ENCODE peak calls at places on chromosomes 4 and X, in eight cellular contexts. One of them, this sample, is unnamed.

GRCh38 chr4:145937021-145937861 is 1.4 kb downstream of the ZNF827 start:
- DNase-seq in lower lobe of right lung: peak; percentile 65
- DNase-seq in mammary epithelial cell: peak; percentile 42
- DNase-seq in cardiac fibroblast: peak; percentile 55
- DNase-seq in tibial nerve: peak; percentile 36
- DNase-seq in fibroblast of mammary gland: peak; percentile 58
- DNase-seq in MCF 10A: peak; percentile 57
- DNase-seq in BJ: no peak
- DNase-seq in this sample: peak; percentile 67

GRCh38 chrX:123184858-123185251 is 777 bp downstream of the GRIA3 start:
- DNase-seq in lower lobe of right lung: no peak
- DNase-seq in mammary epithelial cell: no peak
- DNase-seq in cardiac fibroblast: no peak
- DNase-seq in tibial nerve: no peak
- DNase-seq in fibroblast of mammary gland: peak; percentile 10
- DNase-seq in MCF 10A: no peak
- DNase-seq in BJ: no peak
- DNase-seq in this sample: no peak

GRCh38 chr4:160877087-160877790 is 1286.6 kb downstream of the FSTL5 start:
- DNase-seq in lower lobe of right lung: no peak
- DNase-seq in mammary epithelial cell: no peak
- DNase-seq in cardiac fibroblast: no peak
- DNase-seq in tibial nerve: no peak
- DNase-seq in fibroblast of mammary gland: no peak
- DNase-seq in MCF 10A: peak; percentile 17
- DNase-seq in BJ: no peak
- DNase-seq in this sample: no peak

GRCh38 chr4:122517345-122517744 is 60.8 kb upstream of the IL2 start:
- DNase-seq in lower lobe of right lung: no peak
- DNase-seq in mammary epithelial cell: no peak
- DNase-seq in cardiac fibroblast: no peak
- DNase-seq in tibial nerve: no peak
- DNase-seq in fibroblast of mammary gland: no peak
- DNase-seq in MCF 10A: no peak
- DNase-seq in BJ: no peak
- DNase-seq in this sample: no peak

GRCh38 chr4:89316931-89317366 is 9.3 kb upstream of the GPRIN3 start:
- DNase-seq in lower lobe of right lung: no peak
- DNase-seq in mammary epithelial cell: no peak
- DNase-seq in cardiac fibroblast: peak; percentile 81
- DNase-seq in tibial nerve: no peak
- DNase-seq in fibroblast of mammary gland: peak; percentile 41
- DNase-seq in MCF 10A: peak; percentile 40
- DNase-seq in BJ: no peak
- DNase-seq in this sample: no peak

GRCh38 chr4:2092653-2093000 is 33.5 kb downstream of the NAT8L start:
- DNase-seq in lower lobe of right lung: no peak
- DNase-seq in mammary epithelial cell: no peak
- DNase-seq in cardiac fibroblast: no peak
- DNase-seq in tibial nerve: no peak
- DNase-seq in fibroblast of mammary gland: no peak
- DNase-seq in MCF 10A: no peak
- DNase-seq in BJ: no peak
- DNase-seq in this sample: no peak

GRCh38 chrX:78800114-78800513 is 52.6 kb downstream of the LPAR4 start:
- DNase-seq in lower lobe of right lung: no peak
- DNase-seq in mammary epithelial cell: no peak
- DNase-seq in cardiac fibroblast: no peak
- DNase-seq in tibial nerve: no peak
- DNase-seq in fibroblast of mammary gland: no peak
- DNase-seq in MCF 10A: no peak
- DNase-seq in BJ: no peak
- DNase-seq in this sample: no peak

GRCh38 chrX:24241822-24242648 is 71.8 kb downstream of the SUPT20HL2 start:
- DNase-seq in lower lobe of right lung: no peak
- DNase-seq in mammary epithelial cell: no peak
- DNase-seq in cardiac fibroblast: peak; percentile 54
- DNase-seq in tibial nerve: no peak
- DNase-seq in fibroblast of mammary gland: peak; percentile 63
- DNase-seq in MCF 10A: peak; percentile 58
- DNase-seq in BJ: no peak
- DNase-seq in this sample: no peak

GRCh38 chr4:187307131-187307530 is 583.5 kb upstream of the FAT1 start:
- DNase-seq in lower lobe of right lung: no peak
- DNase-seq in mammary epithelial cell: peak; percentile 79
- DNase-seq in cardiac fibroblast: peak; percentile 28
- DNase-seq in tibial nerve: no peak
- DNase-seq in fibroblast of mammary gland: no peak
- DNase-seq in MCF 10A: no peak
- DNase-seq in BJ: no peak
- DNase-seq in this sample: no peak

GRCh38 chr4:15868065-15868464 is 70.5 kb downstream of the FGFBP1 start:
- DNase-seq in lower lobe of right lung: no peak
- DNase-seq in mammary epithelial cell: no peak
- DNase-seq in cardiac fibroblast: peak; percentile 29
- DNase-seq in tibial nerve: no peak
- DNase-seq in fibroblast of mammary gland: peak; percentile 40
- DNase-seq in MCF 10A: peak; percentile 39
- DNase-seq in BJ: no peak
- DNase-seq in this sample: no peak
- TF ChIP-seq CTCF in lower lobe of right lung: no peak
- TF ChIP-seq CTCF in mammary epithelial cell: no peak
- TF ChIP-seq CTCF in cardiac fibroblast: no peak
- TF ChIP-seq CTCF in tibial nerve: no peak
- TF ChIP-seq CTCF in fibroblast of mammary gland: no peak
- TF ChIP-seq CTCF in MCF 10A: no peak
- TF ChIP-seq CTCF in BJ: no peak
- TF ChIP-seq CTCF in this sample: no peak

DNA sequence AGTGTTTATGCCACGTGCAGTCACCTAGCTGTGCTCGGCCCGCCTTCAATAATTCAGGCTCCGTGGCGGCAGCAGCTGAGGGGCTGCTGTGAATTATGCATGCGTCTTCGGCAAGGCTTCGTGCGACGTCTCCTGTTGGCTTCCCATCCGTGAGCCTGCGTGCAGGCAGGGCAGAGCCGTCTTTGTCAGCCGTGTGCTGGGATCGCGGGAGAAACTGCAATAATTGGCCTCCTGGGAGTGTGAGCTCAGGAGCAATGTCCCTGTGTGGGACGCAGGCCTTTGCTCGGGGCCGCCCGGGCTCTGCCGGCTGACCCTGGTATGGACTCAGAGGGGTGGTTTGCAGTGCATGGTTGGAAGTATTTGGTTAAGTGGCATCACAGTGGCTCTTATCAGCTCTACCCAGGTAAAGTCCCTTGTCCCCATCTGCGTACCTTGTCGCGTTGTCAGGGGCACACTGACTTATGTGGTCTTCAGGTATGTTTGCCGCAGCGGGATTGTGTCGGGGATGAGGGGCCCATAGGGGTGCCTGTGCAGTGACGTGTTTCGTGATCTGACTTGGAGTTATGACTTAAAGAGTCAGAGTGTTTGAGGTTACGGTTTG is 34.5 kb upstream of the HGFAC start:
- DNase-seq in lower lobe of right lung: no peak
- DNase-seq in mammary epithelial cell: no peak
- DNase-seq in cardiac fibroblast: no peak
- DNase-seq in tibial nerve: no peak
- DNase-seq in fibroblast of mammary gland: no peak
- DNase-seq in MCF 10A: no peak
- DNase-seq in BJ: no peak
- DNase-seq in this sample: no peak
- TF ChIP-seq CTCF in lower lobe of right lung: no peak
- TF ChIP-seq CTCF in mammary epithelial cell: no peak
- TF ChIP-seq CTCF in cardiac fibroblast: no peak
- TF ChIP-seq CTCF in tibial nerve: no peak
- TF ChIP-seq CTCF in fibroblast of mammary gland: no peak
- TF ChIP-seq CTCF in MCF 10A: no peak
- TF ChIP-seq CTCF in BJ: no peak
- TF ChIP-seq CTCF in this sample: no peak

DNA sequence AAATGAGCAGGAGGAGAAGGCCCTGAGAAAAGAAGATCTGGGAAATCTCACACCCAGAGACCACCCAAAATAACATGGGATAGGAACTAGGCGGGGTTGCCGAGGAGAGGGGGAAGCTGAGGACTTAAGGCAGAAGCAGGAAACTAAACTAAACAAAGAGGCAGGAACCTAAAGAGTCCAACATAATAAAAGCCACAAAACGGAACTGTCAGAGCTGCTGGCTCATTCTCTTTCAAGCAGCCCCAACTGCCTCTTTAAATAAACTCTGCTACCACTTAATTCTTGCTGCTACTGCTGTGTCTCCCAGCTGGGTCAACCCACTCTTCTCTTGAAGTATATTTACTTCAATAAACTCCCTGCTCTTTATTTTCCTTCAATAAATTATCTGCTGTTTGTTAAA is 44.5 kb downstream of the MAGEB16 start:
- DNase-seq in lower lobe of right lung: no peak
- DNase-seq in mammary epithelial cell: no peak
- DNase-seq in cardiac fibroblast: no peak
- DNase-seq in tibial nerve: no peak
- DNase-seq in fibroblast of mammary gland: no peak
- DNase-seq in MCF 10A: no peak
- DNase-seq in BJ: no peak
- DNase-seq in this sample: no peak
- TF ChIP-seq CTCF in lower lobe of right lung: no peak
- TF ChIP-seq CTCF in mammary epithelial cell: no peak
- TF ChIP-seq CTCF in cardiac fibroblast: no peak
- TF ChIP-seq CTCF in tibial nerve: no peak
- TF ChIP-seq CTCF in fibroblast of mammary gland: no peak
- TF ChIP-seq CTCF in MCF 10A: no peak
- TF ChIP-seq CTCF in BJ: no peak
- TF ChIP-seq CTCF in this sample: no peak

DNA sequence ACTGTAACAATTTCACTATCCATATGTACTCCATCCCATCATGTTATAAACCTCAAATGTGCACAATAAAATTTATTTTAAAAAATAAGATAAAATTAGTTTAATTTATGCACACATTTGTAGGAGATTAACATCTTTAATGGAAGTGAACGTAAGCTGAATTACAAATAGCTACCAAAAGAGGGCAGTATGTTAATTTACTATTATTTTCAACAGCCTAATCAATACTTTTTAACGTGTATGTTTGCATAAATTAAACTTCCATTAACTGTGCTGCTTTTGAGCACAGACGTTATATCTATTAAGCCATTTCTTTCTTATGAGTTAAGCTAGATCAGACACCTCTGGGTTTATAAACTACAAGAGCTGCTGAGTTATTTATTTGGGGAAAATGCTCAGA is 56.5 kb upstream of the PHKA2 start:
- DNase-seq in lower lobe of right lung: no peak
- DNase-seq in mammary epithelial cell: no peak
- DNase-seq in cardiac fibroblast: peak; percentile 8
- DNase-seq in tibial nerve: no peak
- DNase-seq in fibroblast of mammary gland: peak; percentile 4
- DNase-seq in MCF 10A: peak; percentile 9
- DNase-seq in BJ: no peak
- DNase-seq in this sample: no peak
- TF ChIP-seq CTCF in lower lobe of right lung: no peak
- TF ChIP-seq CTCF in mammary epithelial cell: peak; percentile 12
- TF ChIP-seq CTCF in cardiac fibroblast: no peak
- TF ChIP-seq CTCF in tibial nerve: no peak
- TF ChIP-seq CTCF in fibroblast of mammary gland: peak; percentile 31
- TF ChIP-seq CTCF in MCF 10A: peak; percentile 23
- TF ChIP-seq CTCF in BJ: peak; percentile 8
- TF ChIP-seq CTCF in this sample: peak; percentile 43

GRCh38 chr4:99052902-99053301 is 35.7 kb downstream of the ADH5 start:
- DNase-seq in lower lobe of right lung: no peak
- DNase-seq in mammary epithelial cell: no peak
- DNase-seq in cardiac fibroblast: peak; percentile 21
- DNase-seq in tibial nerve: no peak
- DNase-seq in fibroblast of mammary gland: peak; percentile 10
- DNase-seq in MCF 10A: no peak
- DNase-seq in BJ: no peak
- DNase-seq in this sample: no peak
- TF ChIP-seq CTCF in lower lobe of right lung: no peak
- TF ChIP-seq CTCF in mammary epithelial cell: no peak
- TF ChIP-seq CTCF in cardiac fibroblast: no peak
- TF ChIP-seq CTCF in tibial nerve: no peak
- TF ChIP-seq CTCF in fibroblast of mammary gland: no peak
- TF ChIP-seq CTCF in MCF 10A: no peak
- TF ChIP-seq CTCF in BJ: no peak
- TF ChIP-seq CTCF in this sample: no peak

GRCh38 chr4:113762061-113762850 is 718 bp upstream of the CAMK2D start:
- DNase-seq in lower lobe of right lung: peak; percentile 99
- DNase-seq in mammary epithelial cell: peak; percentile 99
- DNase-seq in cardiac fibroblast: peak; percentile 100
- DNase-seq in tibial nerve: peak; percentile 100
- DNase-seq in fibroblast of mammary gland: peak; percentile 100
- DNase-seq in MCF 10A: peak; percentile 99
- DNase-seq in BJ: peak; percentile 96
- DNase-seq in this sample: peak; percentile 99
- TF ChIP-seq CTCF in lower lobe of right lung: no peak
- TF ChIP-seq CTCF in mammary epithelial cell: no peak
- TF ChIP-seq CTCF in cardiac fibroblast: no peak
- TF ChIP-seq CTCF in tibial nerve: peak; percentile 3
- TF ChIP-seq CTCF in fibroblast of mammary gland: no peak
- TF ChIP-seq CTCF in MCF 10A: no peak
- TF ChIP-seq CTCF in BJ: peak; percentile 10
- TF ChIP-seq CTCF in this sample: no peak

GRCh38 chr4:153466637-153467153 is 535 bp downstream of the TMEM131L start:
- DNase-seq in lower lobe of right lung: no peak
- DNase-seq in mammary epithelial cell: no peak
- DNase-seq in cardiac fibroblast: no peak
- DNase-seq in tibial nerve: no peak
- DNase-seq in fibroblast of mammary gland: no peak
- DNase-seq in MCF 10A: no peak
- DNase-seq in BJ: no peak
- DNase-seq in this sample: no peak

GRCh38 chr4:153465145-153465544 is 1.0 kb upstream of the TMEM131L start:
- DNase-seq in lower lobe of right lung: no peak
- DNase-seq in mammary epithelial cell: no peak
- DNase-seq in cardiac fibroblast: peak; percentile 22
- DNase-seq in tibial nerve: no peak
- DNase-seq in fibroblast of mammary gland: no peak
- DNase-seq in MCF 10A: peak; percentile 29
- DNase-seq in BJ: no peak
- DNase-seq in this sample: no peak

GRCh38 chr4:153465922-153466636 is at the start of gene TMEM131L:
- DNase-seq in lower lobe of right lung: peak; percentile 83
- DNase-seq in mammary epithelial cell: peak; percentile 64
- DNase-seq in cardiac fibroblast: peak; percentile 65
- DNase-seq in tibial nerve: peak; percentile 60
- DNase-seq in fibroblast of mammary gland: peak; percentile 47
- DNase-seq in MCF 10A: peak; percentile 66
- DNase-seq in BJ: no peak
- DNase-seq in this sample: peak; percentile 71

GRCh38 chr4:153464068-153464467 is 2.1 kb upstream of the TMEM131L start:
- DNase-seq in lower lobe of right lung: no peak
- DNase-seq in mammary epithelial cell: no peak
- DNase-seq in cardiac fibroblast: peak; percentile 21
- DNase-seq in tibial nerve: no peak
- DNase-seq in fibroblast of mammary gland: no peak
- DNase-seq in MCF 10A: no peak
- DNase-seq in BJ: no peak
- DNase-seq in this sample: no peak

GRCh38 chr4:153465583-153465921 is 608 bp upstream of the TMEM131L start:
- DNase-seq in lower lobe of right lung: peak; percentile 63
- DNase-seq in mammary epithelial cell: peak; percentile 51
- DNase-seq in cardiac fibroblast: peak; percentile 64
- DNase-seq in tibial nerve: peak; percentile 17
- DNase-seq in fibroblast of mammary gland: peak; percentile 59
- DNase-seq in MCF 10A: peak; percentile 51
- DNase-seq in BJ: no peak
- DNase-seq in this sample: peak; percentile 51
- TF ChIP-seq CTCF in lower lobe of right lung: peak; percentile 23
- TF ChIP-seq CTCF in mammary epithelial cell: no peak
- TF ChIP-seq CTCF in cardiac fibroblast: peak; percentile 19
- TF ChIP-seq CTCF in tibial nerve: no peak
- TF ChIP-seq CTCF in fibroblast of mammary gland: peak; percentile 9
- TF ChIP-seq CTCF in MCF 10A: peak; percentile 10
- TF ChIP-seq CTCF in BJ: peak; percentile 37
- TF ChIP-seq CTCF in this sample: peak; percentile 38

GRCh38 chr4:6674500-6675149 is 19.1 kb upstream of the S100P start:
- DNase-seq in lower lobe of right lung: no peak
- DNase-seq in mammary epithelial cell: peak; percentile 70
- DNase-seq in cardiac fibroblast: peak; percentile 31
- DNase-seq in tibial nerve: no peak
- DNase-seq in fibroblast of mammary gland: peak; percentile 42
- DNase-seq in MCF 10A: peak; percentile 71
- DNase-seq in BJ: no peak
- DNase-seq in this sample: no peak
- TF ChIP-seq CTCF in lower lobe of right lung: peak; percentile 41
- TF ChIP-seq CTCF in mammary epithelial cell: peak; percentile 66
- TF ChIP-seq CTCF in cardiac fibroblast: peak; percentile 18
- TF ChIP-seq CTCF in tibial nerve: no peak
- TF ChIP-seq CTCF in fibroblast of mammary gland: peak; percentile 32
- TF ChIP-seq CTCF in MCF 10A: peak; percentile 57
- TF ChIP-seq CTCF in BJ: peak; percentile 35
- TF ChIP-seq CTCF in this sample: peak; percentile 27

This sample was measured in left ventricle myocardium inferior.